ENCODE peak calls at places on chromosomes 12 and 14, in nine cellular contexts. One of them, this sample, is unnamed.

GRCh38 chr14:56660677-56661389 is 81.2 kb downstream of the TMEM260 start:
- DNase-seq in activated CD8-positive, alpha-beta memory T cell treated with anti-CD3 and anti-CD28 coated beads for 48 hours: no peak
- DNase-seq in RKO: no peak
- DNase-seq in activated CD4-positive, CD25-positive, alpha-beta regulatory T cell: no peak
- DNase-seq in esophagus squamous epithelium: no peak
- DNase-seq in NCI-H187 treated with DMSO at 0.1 percent for 48 hours: no peak
- DNase-seq in neural crest cell: no peak
- DNase-seq in effector memory CD4-positive, alpha-beta T cell: no peak
- DNase-seq in Ammon's horn: no peak
- DNase-seq in this sample: no peak

GRCh38 chr14:96297000-96297399 is 41.0 kb downstream of the BDKRB1 start:
- DNase-seq in effector memory CD4-positive, alpha-beta T cell: no peak
- DNase-seq in neural crest cell: no peak
- DNase-seq in activated CD8-positive, alpha-beta memory T cell treated with anti-CD3 and anti-CD28 coated beads for 48 hours: no peak
- DNase-seq in esophagus squamous epithelium: no peak
- DNase-seq in RKO: peak; percentile 54
- DNase-seq in Ammon's horn: no peak
- DNase-seq in NCI-H187 treated with DMSO at 0.1 percent for 48 hours: no peak
- DNase-seq in activated CD4-positive, CD25-positive, alpha-beta regulatory T cell: no peak
- DNase-seq in this sample: peak; percentile 31

GRCh38 chr12:57605308-57606015 is 838 bp downstream of the DTX3 start:
- DNase-seq in Ammon's horn: no peak
- DNase-seq in RKO: no peak
- DNase-seq in neural crest cell: no peak
- DNase-seq in effector memory CD4-positive, alpha-beta T cell: no peak
- DNase-seq in activated CD4-positive, CD25-positive, alpha-beta regulatory T cell: no peak
- DNase-seq in esophagus squamous epithelium: no peak
- DNase-seq in NCI-H187 treated with DMSO at 0.1 percent for 48 hours: no peak
- DNase-seq in activated CD8-positive, alpha-beta memory T cell treated with anti-CD3 and anti-CD28 coated beads for 48 hours: no peak
- DNase-seq in this sample: no peak

GRCh38 chr12:56150563-56150962 is 1.8 kb upstream of the MYL6B start:
- DNase-seq in NCI-H187 treated with DMSO at 0.1 percent for 48 hours: no peak
- DNase-seq in Ammon's horn: no peak
- DNase-seq in effector memory CD4-positive, alpha-beta T cell: no peak
- DNase-seq in esophagus squamous epithelium: no peak
- DNase-seq in RKO: peak; percentile 52
- DNase-seq in activated CD4-positive, CD25-positive, alpha-beta regulatory T cell: no peak
- DNase-seq in activated CD8-positive, alpha-beta memory T cell treated with anti-CD3 and anti-CD28 coated beads for 48 hours: no peak
- DNase-seq in neural crest cell: no peak
- DNase-seq in this sample: no peak

GRCh38 chr14:76204436-76205230 is 52.9 kb downstream of the GPATCH2L start:
- DNase-seq in Ammon's horn: no peak
- DNase-seq in NCI-H187 treated with DMSO at 0.1 percent for 48 hours: no peak
- DNase-seq in activated CD4-positive, CD25-positive, alpha-beta regulatory T cell: no peak
- DNase-seq in activated CD8-positive, alpha-beta memory T cell treated with anti-CD3 and anti-CD28 coated beads for 48 hours: no peak
- DNase-seq in neural crest cell: no peak
- DNase-seq in RKO: no peak
- DNase-seq in esophagus squamous epithelium: no peak
- DNase-seq in effector memory CD4-positive, alpha-beta T cell: no peak
- DNase-seq in this sample: no peak

GRCh38 chr12:52873832-52874572 is 25.2 kb upstream of the KRT78 start:
- DNase-seq in activated CD4-positive, CD25-positive, alpha-beta regulatory T cell: peak; percentile 12
- DNase-seq in RKO: peak; percentile 89
- DNase-seq in Ammon's horn: peak; percentile 30
- DNase-seq in esophagus squamous epithelium: no peak
- DNase-seq in effector memory CD4-positive, alpha-beta T cell: peak; percentile 55
- DNase-seq in neural crest cell: peak; percentile 33
- DNase-seq in NCI-H187 treated with DMSO at 0.1 percent for 48 hours: no peak
- DNase-seq in activated CD8-positive, alpha-beta memory T cell treated with anti-CD3 and anti-CD28 coated beads for 48 hours: no peak
- DNase-seq in this sample: peak; percentile 21

GRCh38 chr14:73943083-73943482 is 6.8 kb downstream of the FAM161B start:
- DNase-seq in Ammon's horn: peak; percentile 42
- DNase-seq in neural crest cell: no peak
- DNase-seq in NCI-H187 treated with DMSO at 0.1 percent for 48 hours: no peak
- DNase-seq in effector memory CD4-positive, alpha-beta T cell: no peak
- DNase-seq in activated CD8-positive, alpha-beta memory T cell treated with anti-CD3 and anti-CD28 coated beads for 48 hours: no peak
- DNase-seq in esophagus squamous epithelium: no peak
- DNase-seq in activated CD4-positive, CD25-positive, alpha-beta regulatory T cell: no peak
- DNase-seq in RKO: no peak
- DNase-seq in this sample: no peak

GRCh38 chr14:60622210-60622919 is 26.9 kb downstream of the SIX1 start:
- DNase-seq in activated CD8-positive, alpha-beta memory T cell treated with anti-CD3 and anti-CD28 coated beads for 48 hours: no peak
- DNase-seq in RKO: no peak
- DNase-seq in esophagus squamous epithelium: no peak
- DNase-seq in neural crest cell: no peak
- DNase-seq in NCI-H187 treated with DMSO at 0.1 percent for 48 hours: no peak
- DNase-seq in activated CD4-positive, CD25-positive, alpha-beta regulatory T cell: no peak
- DNase-seq in Ammon's horn: no peak
- DNase-seq in effector memory CD4-positive, alpha-beta T cell: no peak
- DNase-seq in this sample: no peak